ENCODE peak calls at places on chromosomes 3 and 15, in six cellular contexts. V, Z, D, B, H and P are unnamed samples.

GRCh38 chr3:100726706-100727105 is 17.4 kb downstream of the TFG start:
- DNase-seq in V (no peak), Z (no peak), D (no peak), B (no peak), H (no peak), P (no peak)

GRCh38 chr15:91216000-91216399 is 115.9 kb downstream of the SV2B start:
- DNase-seq in V (no peak), Z (no peak), D (no peak), B (no peak), H (no peak), P (no peak)

GRCh38 chr3:126982522-126983175 is at the start of gene PLXNA1:
- DNase-seq in V (peak), Z (peak), D (peak), B (no peak), H (peak), P (no peak)

GRCh38 chr3:9732753-9733115 is 1.2 kb downstream of the BRPF1 start:
- DNase-seq in V (no peak), Z (no peak), D (no peak), B (no peak), H (no peak), P (no peak)

GRCh38 chr15:65611888-65612615 is 1.1 kb upstream of the INTS14 start:
- DNase-seq in V (peak), Z (no peak), D (no peak), B (no peak), H (no peak), P (no peak)

GRCh38 chr15:31510003-31510402 is 183.4 kb downstream of the KLF13 start:
- DNase-seq in V (no peak), Z (no peak), D (no peak), B (no peak), H (no peak), P (no peak)

GRCh38 chr3:64888165-64888564 is 200.4 kb upstream of the ADAMTS9 start:
- DNase-seq in V (no peak), Z (no peak), D (no peak), B (no peak), H (no peak), P (no peak)

GRCh38 chr15:32667321-32667720 is 25.8 kb downstream of the SCG5 start:
- DNase-seq in V (no peak), Z (no peak), D (no peak), B (no peak), H (no peak), P (no peak)

GRCh38 chr15:69253156-69253555 is 45.6 kb upstream of the PAQR5 start:
- DNase-seq in V (no peak), Z (no peak), D (no peak), B (peak), H (no peak), P (peak)

GRCh38 chr3:41362638-41363559 is 163.6 kb downstream of the CTNNB1 start:
- DNase-seq in V (peak), Z (no peak), D (no peak), B (no peak), H (no peak), P (no peak)

GRCh38 chr3:86229775-86230094 is 761.2 kb downstream of the VGLL3 start:
- DNase-seq in V (no peak), Z (no peak), D (no peak), B (no peak), H (no peak), P (no peak)

GRCh38 chr3:183551930-183552329 is 3.6 kb downstream of the KLHL6 start:
- DNase-seq in V (no peak), Z (no peak), D (no peak), B (no peak), H (no peak), P (no peak)

GRCh38 chr15:87707581-87708130 is 548.9 kb downstream of the NTRK3 start:
- DNase-seq in V (no peak), Z (no peak), D (no peak), B (no peak), H (no peak), P (no peak)

GRCh38 chr15:45751629-45752028 is 116.8 kb downstream of the SQOR start:
- DNase-seq in V (no peak), Z (no peak), D (no peak), B (no peak), H (no peak), P (no peak)

GRCh38 chr15:53811530-53811929 is 52.1 kb upstream of the WDR72 start:
- DNase-seq in V (peak), Z (no peak), D (no peak), B (no peak), H (no peak), P (peak)

GRCh38 chr15:82680200-82681102 is 29.2 kb downstream of the AP3B2 start:
- DNase-seq in V (no peak), Z (peak), D (peak), B (no peak), H (peak), P (no peak)

GRCh38 chr15:39710681-39711080 is 72.0 kb downstream of the FSIP1 start:
- DNase-seq in V (no peak), Z (no peak), D (no peak), B (no peak), H (no peak), P (no peak)

GRCh38 chr3:66665021-66665695 is 164.3 kb upstream of the LRIG1 start:
- DNase-seq in V (no peak), Z (no peak), D (no peak), B (no peak), H (no peak), P (no peak)

GRCh38 chr15:29945943-29946591 is 123.8 kb upstream of the TJP1 start:
- DNase-seq in V (no peak), Z (no peak), D (no peak), B (peak), H (no peak), P (no peak)

GRCh38 chr3:54133196-54133595 is 10.8 kb downstream of the CACNA2D3 start:
- DNase-seq in V (no peak), Z (no peak), D (no peak), B (no peak), H (no peak), P (no peak)

GRCh38 chr15:67495585-67495984 is 25.3 kb upstream of the C15orf61 start:
- DNase-seq in V (no peak), Z (no peak), D (no peak), B (no peak), H (no peak), P (no peak)

GRCh38 chr3:50628601-50629000 is 11.7 kb downstream of the MAPKAPK3 start:
- DNase-seq in V (no peak), Z (no peak), D (no peak), B (no peak), H (no peak), P (no peak)

GRCh38 chr3:117995795-117996194 is 1038.9 kb downstream of the IGSF11 start:
- DNase-seq in V (no peak), Z (no peak), D (no peak), B (no peak), H (no peak), P (no peak)

GRCh38 chr15:51750942-51751686 is at the start of gene TMOD2:
- DNase-seq in V (no peak), Z (peak), D (peak), B (no peak), H (no peak), P (no peak)

GRCh38 chr15:85620321-85621044 is 174.2 kb downstream of the KLHL25 start:
- DNase-seq in V (no peak), Z (no peak), D (no peak), B (no peak), H (no peak), P (no peak)

GRCh38 chr3:170735821-170736220 is 134.2 kb downstream of the RPL22L1 start:
- DNase-seq in V (no peak), Z (no peak), D (no peak), B (no peak), H (no peak), P (no peak)

GRCh38 chr3:170732660-170733245 is 137.2 kb downstream of the RPL22L1 start:
- DNase-seq in V (no peak), Z (no peak), D (no peak), B (no peak), H (no peak), P (no peak)

GRCh38 chr3:170731281-170731680 is 138.7 kb downstream of the RPL22L1 start:
- DNase-seq in V (no peak), Z (no peak), D (no peak), B (no peak), H (no peak), P (no peak)

GRCh38 chr3:170734737-170735070 is 135.3 kb downstream of the RPL22L1 start:
- DNase-seq in V (no peak), Z (no peak), D (no peak), B (no peak), H (no peak), P (no peak)

DNA sequence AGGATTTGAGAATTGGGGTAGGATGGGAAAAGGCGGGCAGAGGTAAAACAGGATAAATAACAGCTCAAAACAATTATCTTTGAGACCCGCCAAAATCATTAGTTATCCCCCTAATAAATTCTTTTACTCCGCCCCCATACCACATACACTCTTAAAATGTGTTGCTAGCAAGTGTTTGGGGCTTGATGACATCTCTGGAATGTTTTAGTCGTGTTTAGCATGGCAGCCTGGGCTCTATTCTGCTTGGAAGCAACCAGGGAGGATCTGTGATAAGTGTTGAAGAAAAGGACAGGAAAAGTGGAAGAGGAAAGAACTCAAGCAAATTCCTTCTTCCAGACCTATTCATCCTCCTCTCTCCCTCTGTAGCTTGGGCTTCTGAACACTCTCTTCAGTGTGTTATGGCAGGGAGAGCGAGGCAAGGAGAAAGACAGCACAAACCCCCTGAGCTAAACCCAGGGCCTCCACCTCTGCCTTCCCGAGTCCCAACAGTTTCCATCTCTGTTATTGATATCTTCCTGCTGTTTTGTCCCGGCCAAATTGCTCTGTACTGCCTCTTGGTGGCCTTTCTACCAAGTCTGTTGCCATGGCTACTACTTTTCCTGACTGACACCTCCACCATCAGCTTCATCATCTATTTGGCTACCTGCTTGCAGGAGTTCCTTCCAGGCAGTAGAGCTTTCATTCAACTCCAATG is 135.8 kb downstream of the RPL22L1 start:
- DNase-seq in V (no peak), Z (no peak), D (no peak), B (no peak), H (no peak), P (no peak)
- TF ChIP-seq CTCF in V (no peak), Z (no peak), D (no peak), B (no peak), H (no peak), P (no peak)

GRCh38 chr3:188827078-188827477 is 344.7 kb upstream of the TPRG1 start:
- DNase-seq in V (no peak), Z (no peak), D (no peak), B (no peak), H (no peak), P (no peak)
- H3K4me3 ChIP-seq in V (no peak), Z (no peak), D (no peak), B (no peak), H (no peak), P (no peak)

DNA sequence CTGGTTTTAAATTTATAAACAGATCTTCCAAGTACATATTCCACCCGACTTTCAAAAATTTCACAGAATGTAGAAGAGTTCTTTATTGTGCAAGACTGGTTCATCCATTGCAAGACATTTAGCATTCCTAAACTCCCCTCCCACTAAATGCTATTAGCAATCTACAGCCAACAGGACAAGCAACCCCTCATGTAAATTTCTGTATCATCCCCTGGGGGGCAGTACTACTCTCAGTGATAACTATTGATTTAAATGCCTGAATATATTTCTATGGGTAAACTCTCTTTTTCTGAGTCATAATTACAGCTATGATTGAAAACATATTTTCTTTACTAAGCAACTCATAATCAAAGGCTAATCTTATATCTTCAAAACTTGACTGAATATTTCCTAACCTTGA is 10.7 kb upstream of the SLC15A2 start:
- DNase-seq in V (peak), Z (no peak), D (no peak), B (no peak), H (no peak), P (no peak)
- TF ChIP-seq CTCF in V (peak), Z (no peak), D (peak), B (peak), H (peak), P (peak)

GRCh38 chr3:194871143-194871863 is 185.6 kb downstream of the FAM43A start:
- DNase-seq in V (no peak), Z (peak), D (peak), B (peak), H (no peak), P (peak)
- H3K4me3 ChIP-seq in V (no peak), Z (no peak), D (no peak), B (no peak), H (no peak), P (no peak)

GRCh38 chr3:42578054-42578453 is 3.7 kb downstream of the SEC22C start:
- DNase-seq in V (no peak), Z (no peak), D (no peak), B (no peak), H (no peak), P (no peak)

GRCh38 chr3:42582474-42583070 is 805 bp upstream of the SEC22C start:
- DNase-seq in V (no peak), Z (no peak), D (no peak), B (no peak), H (no peak), P (no peak)

GRCh38 chr3:42581400-42581708 is 413 bp downstream of the SEC22C start:
- DNase-seq in V (no peak), Z (no peak), D (no peak), B (no peak), H (no peak), P (no peak)

DNA sequence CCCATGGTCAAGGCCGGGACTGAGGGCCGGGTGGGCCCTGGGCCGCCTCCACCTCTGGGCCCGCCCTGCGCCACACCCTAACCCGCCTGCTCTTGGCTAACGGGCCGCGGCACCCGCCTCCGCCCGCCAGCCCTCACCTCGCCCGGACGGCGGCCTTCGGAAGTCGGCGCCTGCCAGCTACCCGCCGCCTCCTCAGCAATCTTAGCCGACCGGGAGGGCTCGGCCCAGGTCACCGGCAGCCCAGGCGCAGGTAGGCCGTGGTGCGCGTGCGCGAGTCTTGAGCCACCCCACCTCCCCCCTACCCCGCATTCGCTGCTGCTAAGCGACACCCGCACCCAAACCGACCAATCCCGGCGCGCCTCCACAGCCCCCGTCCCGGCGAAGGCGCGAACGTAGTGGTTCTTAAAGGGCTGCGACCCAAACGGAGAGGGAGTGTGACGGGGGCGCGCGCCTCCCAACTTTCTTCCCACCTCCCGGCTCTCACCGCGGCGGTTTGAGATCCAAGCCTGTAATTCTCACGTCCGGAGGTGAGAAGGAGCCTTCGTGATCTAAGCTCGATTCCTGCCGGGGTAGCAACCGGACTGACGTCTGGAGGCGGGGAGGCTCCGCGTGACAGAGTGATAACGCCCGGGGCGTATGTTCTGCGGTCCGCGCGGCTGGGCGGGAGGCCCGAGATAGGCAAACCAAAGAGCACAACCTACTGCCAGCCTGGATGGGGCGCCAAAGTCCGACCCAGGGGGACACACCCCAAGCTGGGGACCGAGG is at the start of gene SEC22C:
- DNase-seq in V (peak), Z (peak), D (peak), B (peak), H (peak), P (peak)
- TF ChIP-seq CTCF in V (peak), Z (no peak), D (no peak), B (no peak), H (peak), P (no peak)

GRCh38 chr15:27396997-27397396 is 426.0 kb downstream of the GABRG3 start:
- DNase-seq in V (no peak), Z (no peak), D (no peak), B (no peak), H (no peak), P (no peak)
- H3K4me3 ChIP-seq in V (no peak), Z (no peak), D (no peak), B (no peak), H (no peak), P (no peak)

GRCh38 chr3:124928333-124929202 is 6.0 kb downstream of the MUC13 start:
- DNase-seq in V (peak), Z (peak), D (peak), B (no peak), H (peak), P (peak)
- TF ChIP-seq CTCF in V (peak), Z (peak), D (peak), B (peak), H (peak), P (peak)

GRCh38 chr15:72464251-72464650 is 9.9 kb upstream of the ARIH1 start:
- DNase-seq in V (no peak), Z (no peak), D (no peak), B (no peak), H (no peak), P (no peak)
- H3K4me3 ChIP-seq in V (no peak), Z (no peak), D (no peak), B (no peak), H (no peak), P (no peak)